ENCODE peak calls at places on chromosomes 5 and 9, in six cellular contexts. One of them, this sample, is unnamed. For H3K27me3, H3K36me3 and H3K4me1, the result is how much of the 10 kb centered on the place peaks cover.

GRCh38 chr5:172716796-172717313 is 54.1 kb downstream of the DUSP1 start:
- DNase-seq in psoas muscle: peak
- DNase-seq in ovary: peak
- DNase-seq in left lung: peak
- DNase-seq in sigmoid colon: peak
- DNase-seq in PC-9: peak
- DNase-seq in this sample: peak

GRCh38 chr9:110116543-110116885 is 91.4 kb downstream of the C9orf152 start:
- DNase-seq in ovary: no peak
- DNase-seq in left lung: no peak
- DNase-seq in psoas muscle: no peak
- DNase-seq in PC-9: peak
- DNase-seq in sigmoid colon: no peak
- DNase-seq in this sample: no peak

GRCh38 chr5:122683631-122684030 is 91.2 kb upstream of the SNX2 start:
- DNase-seq in sigmoid colon: no peak
- DNase-seq in PC-9: no peak
- DNase-seq in psoas muscle: no peak
- DNase-seq in left lung: no peak
- DNase-seq in ovary: no peak
- DNase-seq in this sample: no peak

GRCh38 chr5:58107704-58108103 is 352.2 kb downstream of the PLK2 start:
- DNase-seq in psoas muscle: no peak
- DNase-seq in left lung: no peak
- DNase-seq in PC-9: no peak
- DNase-seq in ovary: no peak
- DNase-seq in sigmoid colon: no peak
- DNase-seq in this sample: no peak

GRCh38 chr5:110386782-110387181 is 339.7 kb downstream of the TMEM232 start:
- DNase-seq in psoas muscle: no peak
- DNase-seq in sigmoid colon: no peak
- DNase-seq in left lung: no peak
- DNase-seq in PC-9: peak
- DNase-seq in ovary: no peak
- DNase-seq in this sample: no peak

GRCh38 chr9:20791682-20792081 is 107.6 kb downstream of the FOCAD start:
- DNase-seq in psoas muscle: no peak
- DNase-seq in PC-9: no peak
- DNase-seq in ovary: no peak
- DNase-seq in sigmoid colon: no peak
- DNase-seq in left lung: no peak
- DNase-seq in this sample: no peak

GRCh38 chr5:50744761-50745160 is 78.3 kb downstream of the PARP8 start:
- DNase-seq in sigmoid colon: no peak
- DNase-seq in left lung: no peak
- DNase-seq in PC-9: no peak
- DNase-seq in psoas muscle: no peak
- DNase-seq in ovary: no peak
- DNase-seq in this sample: no peak

GRCh38 chr5:159463590-159464321 is 133.5 kb upstream of the IL12B start:
- DNase-seq in psoas muscle: no peak
- DNase-seq in ovary: no peak
- DNase-seq in left lung: no peak
- DNase-seq in PC-9: peak
- DNase-seq in sigmoid colon: no peak
- DNase-seq in this sample: peak

GRCh38 chr9:134176599-134176968 is 12.2 kb upstream of the RNU6ATAC start:
- DNase-seq in left lung: no peak
- DNase-seq in sigmoid colon: no peak
- DNase-seq in ovary: no peak
- DNase-seq in PC-9: no peak
- DNase-seq in psoas muscle: no peak
- DNase-seq in this sample: no peak

GRCh38 chr9:98254236-98255063 is 999 bp downstream of the TBC1D2 start:
- DNase-seq in sigmoid colon: no peak
- DNase-seq in left lung: no peak
- DNase-seq in psoas muscle: no peak
- DNase-seq in PC-9: no peak
- DNase-seq in ovary: no peak
- DNase-seq in this sample: no peak

GRCh38 chr9:78566948-78567675 is 270.2 kb downstream of the PSAT1 start:
- DNase-seq in left lung: no peak
- DNase-seq in PC-9: peak
- DNase-seq in psoas muscle: no peak
- DNase-seq in ovary: no peak
- DNase-seq in sigmoid colon: no peak
- DNase-seq in this sample: no peak

GRCh38 chr5:9716838-9717281 is 86.7 kb upstream of the TAS2R1 start:
- DNase-seq in ovary: no peak
- DNase-seq in left lung: no peak
- DNase-seq in psoas muscle: no peak
- DNase-seq in sigmoid colon: no peak
- DNase-seq in PC-9: peak
- DNase-seq in this sample: no peak

GRCh38 chr5:123125172-123125508 is 36.1 kb downstream of the PRDM6 start:
- DNase-seq in left lung: no peak
- DNase-seq in sigmoid colon: no peak
- DNase-seq in psoas muscle: no peak
- DNase-seq in PC-9: peak
- DNase-seq in ovary: no peak
- DNase-seq in this sample: no peak

DNA sequence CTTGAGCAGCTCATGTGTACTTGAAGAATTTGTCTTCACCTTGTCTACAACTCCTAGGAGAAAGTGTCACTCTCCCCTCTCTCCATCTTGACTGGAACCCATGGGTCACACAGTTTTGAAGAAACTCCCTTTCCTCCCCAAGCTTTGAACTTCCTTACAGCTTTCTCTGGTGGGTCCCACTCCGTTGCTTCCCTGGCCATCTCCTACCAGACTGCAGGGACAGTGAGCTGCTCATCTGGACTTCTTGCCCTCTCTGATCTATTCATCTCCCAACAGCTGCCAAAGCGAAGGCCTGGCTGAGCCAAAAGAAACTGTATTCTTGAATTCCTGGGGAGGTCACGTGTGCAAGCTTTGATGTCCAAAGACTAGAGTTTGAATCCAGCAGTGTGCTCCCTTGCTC is 22.7 kb upstream of the CXCL14 start:
- DNase-seq in sigmoid colon: no peak
- DNase-seq in left lung: no peak
- DNase-seq in psoas muscle: no peak
- DNase-seq in PC-9: no peak
- DNase-seq in ovary: no peak
- DNase-seq in this sample: no peak
- H3K27me3 ChIP-seq in sigmoid colon: under half
- H3K27me3 ChIP-seq in left lung: under half
- H3K27me3 ChIP-seq in psoas muscle: under half
- H3K27me3 ChIP-seq in PC-9: half or more
- H3K27me3 ChIP-seq in ovary: under half
- H3K27me3 ChIP-seq in this sample: under half

GRCh38 chr9:136442330-136442729 is 2.7 kb upstream of the INPP5E start:
- DNase-seq in left lung: no peak
- DNase-seq in psoas muscle: no peak
- DNase-seq in ovary: no peak
- DNase-seq in PC-9: no peak
- DNase-seq in sigmoid colon: no peak
- DNase-seq in this sample: no peak

GRCh38 chr9:136444102-136444501 is 4.5 kb upstream of the INPP5E start:
- DNase-seq in psoas muscle: no peak
- DNase-seq in sigmoid colon: no peak
- DNase-seq in left lung: no peak
- DNase-seq in ovary: no peak
- DNase-seq in PC-9: no peak
- DNase-seq in this sample: no peak

GRCh38 chr9:136441681-136442245 is 2.1 kb upstream of the INPP5E start:
- DNase-seq in psoas muscle: no peak
- DNase-seq in PC-9: no peak
- DNase-seq in ovary: no peak
- DNase-seq in sigmoid colon: no peak
- DNase-seq in left lung: no peak
- DNase-seq in this sample: no peak

GRCh38 chr9:136443087-136443486 is 3.4 kb upstream of the INPP5E start:
- DNase-seq in psoas muscle: no peak
- DNase-seq in ovary: no peak
- DNase-seq in left lung: no peak
- DNase-seq in PC-9: no peak
- DNase-seq in sigmoid colon: no peak
- DNase-seq in this sample: no peak

GRCh38 chr9:136443687-136444086 is 4.0 kb upstream of the INPP5E start:
- DNase-seq in psoas muscle: no peak
- DNase-seq in left lung: no peak
- DNase-seq in sigmoid colon: no peak
- DNase-seq in ovary: no peak
- DNase-seq in PC-9: no peak
- DNase-seq in this sample: no peak
- H3K36me3 ChIP-seq in psoas muscle: under half
- H3K36me3 ChIP-seq in left lung: under half
- H3K36me3 ChIP-seq in sigmoid colon: half or more
- H3K36me3 ChIP-seq in ovary: under half
- H3K36me3 ChIP-seq in PC-9: under half
- H3K36me3 ChIP-seq in this sample: half or more

DNA sequence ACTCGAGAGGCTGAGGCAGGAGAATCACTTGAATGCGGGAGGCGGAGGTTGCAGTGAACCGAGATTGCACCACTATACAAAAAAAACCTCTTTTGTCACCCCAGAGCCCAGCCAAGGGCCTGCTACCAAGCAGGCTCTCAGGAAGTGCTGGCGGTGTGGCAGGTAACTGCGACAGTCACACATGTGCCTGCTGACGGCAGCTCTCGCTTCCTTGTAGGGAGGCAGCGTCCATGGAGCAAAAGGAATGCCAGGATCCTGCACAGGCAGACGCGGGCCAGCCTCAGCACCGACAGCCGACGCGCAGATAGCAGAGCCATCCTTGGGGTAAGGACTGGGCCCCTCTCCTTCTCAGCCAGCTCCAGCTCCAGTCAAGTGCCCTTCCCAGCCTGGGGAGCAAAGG is 3.9 kb downstream of the LRRC8A start:
- DNase-seq in psoas muscle: no peak
- DNase-seq in sigmoid colon: no peak
- DNase-seq in left lung: no peak
- DNase-seq in ovary: no peak
- DNase-seq in PC-9: no peak
- DNase-seq in this sample: no peak
- H3K4me1 ChIP-seq in psoas muscle: under half
- H3K4me1 ChIP-seq in sigmoid colon: half or more
- H3K4me1 ChIP-seq in left lung: under half
- H3K4me1 ChIP-seq in ovary: under half
- H3K4me1 ChIP-seq in PC-9: under half
- H3K4me1 ChIP-seq in this sample: under half

GRCh38 chr5:73719616-73720015 is 93.6 kb downstream of the ARHGEF28 start:
- DNase-seq in psoas muscle: no peak
- DNase-seq in left lung: no peak
- DNase-seq in ovary: no peak
- DNase-seq in sigmoid colon: no peak
- DNase-seq in PC-9: no peak
- DNase-seq in this sample: no peak

GRCh38 chr5:73718762-73719161 is 92.8 kb downstream of the ARHGEF28 start:
- DNase-seq in sigmoid colon: no peak
- DNase-seq in PC-9: no peak
- DNase-seq in ovary: no peak
- DNase-seq in psoas muscle: no peak
- DNase-seq in left lung: no peak
- DNase-seq in this sample: no peak

GRCh38 chr5:73726606-73727231 is 100.7 kb downstream of the ARHGEF28 start:
- DNase-seq in ovary: no peak
- DNase-seq in sigmoid colon: no peak
- DNase-seq in PC-9: no peak
- DNase-seq in psoas muscle: no peak
- DNase-seq in left lung: no peak
- DNase-seq in this sample: no peak

GRCh38 chr5:73726071-73726470 is 100.1 kb downstream of the ARHGEF28 start:
- DNase-seq in PC-9: no peak
- DNase-seq in ovary: no peak
- DNase-seq in psoas muscle: no peak
- DNase-seq in left lung: no peak
- DNase-seq in sigmoid colon: no peak
- DNase-seq in this sample: no peak

GRCh38 chr5:73722224-73722623 is 96.2 kb downstream of the ARHGEF28 start:
- DNase-seq in sigmoid colon: no peak
- DNase-seq in psoas muscle: no peak
- DNase-seq in PC-9: no peak
- DNase-seq in left lung: no peak
- DNase-seq in ovary: no peak
- DNase-seq in this sample: no peak
- H3K27me3 ChIP-seq in sigmoid colon: under half
- H3K27me3 ChIP-seq in psoas muscle: under half
- H3K27me3 ChIP-seq in PC-9: under half
- H3K27me3 ChIP-seq in left lung: under half
- H3K27me3 ChIP-seq in ovary: under half
- H3K27me3 ChIP-seq in this sample: under half

GRCh38 chr9:114371986-114372917 is 15.5 kb downstream of the AKNA start:
- DNase-seq in ovary: no peak
- DNase-seq in left lung: peak
- DNase-seq in PC-9: no peak
- DNase-seq in psoas muscle: no peak
- DNase-seq in sigmoid colon: peak
- DNase-seq in this sample: no peak
- H3K36me3 ChIP-seq in ovary: under half
- H3K36me3 ChIP-seq in left lung: under half
- H3K36me3 ChIP-seq in PC-9: under half
- H3K36me3 ChIP-seq in psoas muscle: under half
- H3K36me3 ChIP-seq in sigmoid colon: under half
- H3K36me3 ChIP-seq in this sample: under half

GRCh38 chr5:124234022-124234899 is 512.2 kb downstream of the ZNF608 start:
- DNase-seq in psoas muscle: no peak
- DNase-seq in left lung: no peak
- DNase-seq in PC-9: no peak
- DNase-seq in ovary: no peak
- DNase-seq in sigmoid colon: no peak
- DNase-seq in this sample: peak
- H3K4me1 ChIP-seq in psoas muscle: under half
- H3K4me1 ChIP-seq in left lung: under half
- H3K4me1 ChIP-seq in PC-9: under half
- H3K4me1 ChIP-seq in ovary: under half
- H3K4me1 ChIP-seq in sigmoid colon: under half
- H3K4me1 ChIP-seq in this sample: under half

This sample was measured in HAP-1.